ENCODE peak calls at places on chromosome 21, in nine cellular contexts. K is BJ; P is stimulated activated CD8-positive, alpha-beta memory T cell treated with anti-CD3 and anti-CD28 coated beads, Interleukin-15, amount 100 ng/mL, for 4 hours; O is left ventricle myocardium inferior; Y is AG09319; C is activated CD8-positive, alpha-beta T cell treated with anti-CD3 and anti-CD28 coated beads, Interleukin-2, amount 10 ng/mL, durations not matched to agents 7 days and 5 days; I is NCI-H146; N is T1000; R is heart right ventricle. F is an unnamed sample.

GRCh38 chr21:25582888-25583287 is 24.4 kb downstream of the MRPL39 start:
- DNase-seq in R (no peak), K (no peak), P (no peak), C (no peak), O (no peak), I (no peak), Y (no peak), N (no peak), F (no peak)

GRCh38 chr21:26912466-26912865 is 54.4 kb downstream of the ADAMTS5 start:
- DNase-seq in P (no peak), O (no peak), K (no peak), C (no peak), N (no peak), I (no peak), R (no peak), Y (no peak), F (no peak)

GRCh38 chr21:45019076-45019886 is 55.1 kb upstream of the ADARB1 start:
- DNase-seq in R (peak), O (peak), I (no peak), P (no peak), C (no peak), K (no peak), Y (no peak), N (no peak), F (peak)

GRCh38 chr21:25507522-25507921 is 99.8 kb downstream of the MRPL39 start:
- DNase-seq in P (no peak), K (no peak), Y (no peak), O (no peak), I (no peak), N (no peak), C (no peak), R (no peak), F (no peak)

GRCh38 chr21:33230518-33231324 is 983 bp downstream of the IFNAR2 start:
- DNase-seq in P (no peak), N (peak), O (peak), K (peak), R (peak), Y (no peak), I (peak), C (peak), F (peak)

GRCh38 chr21:43759651-43760050 is 16.5 kb downstream of the CSTB start:
- DNase-seq in I (no peak), Y (no peak), K (no peak), N (no peak), P (no peak), R (no peak), O (no peak), C (no peak), F (no peak)

GRCh38 chr21:28754862-28755261 is 237.8 kb downstream of the LTN1 start:
- DNase-seq in Y (no peak), I (no peak), K (no peak), C (no peak), N (no peak), O (no peak), P (no peak), R (no peak), F (no peak)

GRCh38 chr21:39788383-39788782 is 43.4 kb downstream of the IGSF5 start:
- DNase-seq in K (peak), R (peak), I (peak), O (peak), C (no peak), Y (no peak), P (no peak), N (no peak), F (peak)

GRCh38 chr21:37060296-37060695 is 12.6 kb downstream of the PIGP start:
- DNase-seq in C (no peak), P (no peak), Y (peak), R (no peak), O (no peak), N (peak), I (peak), K (peak), F (no peak)

GRCh38 chr21:46126321-46127238 is 28.7 kb downstream of the COL6A2 start:
- DNase-seq in C (no peak), O (no peak), N (no peak), R (peak), I (no peak), K (no peak), Y (no peak), P (no peak), F (peak)

GRCh38 chr21:29237110-29238051 is 61.3 kb upstream of the BACH1 start:
- DNase-seq in R (no peak), K (no peak), Y (no peak), N (no peak), I (no peak), C (no peak), O (peak), P (no peak), F (no peak)

GRCh38 chr21:46100020-46100419 is 2.1 kb downstream of the COL6A2 start:
- DNase-seq in R (no peak), Y (no peak), K (no peak), N (no peak), O (no peak), P (no peak), C (no peak), I (no peak), F (no peak)

GRCh38 chr21:39263372-39263771 is 50.1 kb downstream of the BRWD1 start:
- DNase-seq in R (no peak), O (no peak), K (no peak), Y (no peak), I (no peak), C (no peak), P (no peak), N (no peak), F (no peak)

GRCh38 chr21:33550772-33551660 is 8.2 kb downstream of the SON start:
- DNase-seq in R (no peak), K (no peak), O (no peak), N (no peak), Y (no peak), I (no peak), P (no peak), C (no peak), F (no peak)

GRCh38 chr21:28884481-28884880 is 108.2 kb downstream of the LTN1 start:
- DNase-seq in N (no peak), I (no peak), K (peak), Y (no peak), C (peak), P (no peak), O (no peak), R (no peak), F (no peak)

GRCh38 chr21:46570631-46571030 is 34.3 kb downstream of the S100B start:
- DNase-seq in I (no peak), K (no peak), O (no peak), Y (no peak), C (no peak), P (no peak), R (no peak), N (no peak), F (no peak)

GRCh38 chr21:26116456-26117011 is 54.0 kb downstream of the APP start:
- DNase-seq in I (no peak), Y (peak), R (no peak), O (no peak), P (no peak), N (no peak), K (peak), C (no peak), F (no peak)

GRCh38 chr21:44789880-44790279 is 11.7 kb downstream of the UBE2G2 start:
- DNase-seq in R (no peak), C (no peak), N (no peak), Y (no peak), I (no peak), K (peak), O (no peak), P (no peak), F (no peak)

GRCh38 chr21:38531610-38532009 is 33.3 kb upstream of the ERG start:
- DNase-seq in C (no peak), I (no peak), O (no peak), P (no peak), N (no peak), Y (peak), K (no peak), R (no peak), F (no peak)

F was measured in WTC11.